ENCODE peak calls at places on chromosome 17, in seven cellular contexts. I, J, M, Q, O, B and Y are unnamed samples.

GRCh38 chr17:44170499-44171201 is at the start of gene ASB16:
- DNase-seq in I (no peak), J (no peak), M (no peak), Q (peak), O (peak), B (no peak), Y (no peak)

GRCh38 chr17:46995841-46996571 is 17.0 kb upstream of the RPRML start:
- DNase-seq in I (no peak), J (no peak), M (no peak), Q (no peak), O (no peak), B (no peak), Y (peak)

GRCh38 chr17:18187816-18188761 is 4.5 kb downstream of the ALKBH5 start:
- DNase-seq in I (no peak), J (no peak), M (no peak), Q (no peak), O (no peak), B (no peak), Y (peak)

GRCh38 chr17:70050931-70051330 is 24.1 kb upstream of the KCNJ16 start:
- DNase-seq in I (no peak), J (no peak), M (no peak), Q (no peak), O (no peak), B (no peak), Y (no peak)

GRCh38 chr17:63780507-63780906 is 6.5 kb downstream of the DDX42 start:
- DNase-seq in I (no peak), J (no peak), M (no peak), Q (no peak), O (peak), B (peak), Y (peak)

GRCh38 chr17:10628756-10629155 is 28.4 kb downstream of the MYH3 start:
- DNase-seq in I (peak), J (no peak), M (no peak), Q (no peak), O (no peak), B (no peak), Y (no peak)

GRCh38 chr17:69342896-69343644 is 16.1 kb upstream of the ABCA5 start:
- DNase-seq in I (no peak), J (no peak), M (no peak), Q (no peak), O (no peak), B (no peak), Y (no peak)

GRCh38 chr17:79154951-79155557 is 80.4 kb downstream of the ENGASE start:
- DNase-seq in I (no peak), J (no peak), M (no peak), Q (no peak), O (no peak), B (no peak), Y (no peak)

GRCh38 chr17:52287611-52288010 is 129.1 kb upstream of the CA10 start:
- DNase-seq in I (no peak), J (no peak), M (no peak), Q (no peak), O (no peak), B (no peak), Y (no peak)

GRCh38 chr17:31550389-31551056 is 159.0 kb downstream of the RAB11FIP4 start:
- DNase-seq in I (peak), J (no peak), M (no peak), Q (peak), O (no peak), B (no peak), Y (no peak)

GRCh38 chr17:74798239-74798707 is 22.1 kb upstream of the NAT9 start:
- DNase-seq in I (no peak), J (no peak), M (no peak), Q (no peak), O (no peak), B (no peak), Y (no peak)

GRCh38 chr17:77935121-77935571 is 23.4 kb upstream of the TNRC6C start:
- DNase-seq in I (no peak), J (no peak), M (no peak), Q (peak), O (no peak), B (peak), Y (no peak)

GRCh38 chr17:78498848-78499247 is 78.3 kb downstream of the DNAH17 start:
- DNase-seq in I (no peak), J (no peak), M (no peak), Q (no peak), O (no peak), B (no peak), Y (no peak)

GRCh38 chr17:57552114-57552601 is 192.9 kb downstream of the CCDC182 start:
- DNase-seq in I (peak), J (no peak), M (no peak), Q (no peak), O (no peak), B (no peak), Y (no peak)

GRCh38 chr17:63838586-63839184 is 3.8 kb downstream of the SMARCD2 start:
- DNase-seq in I (no peak), J (no peak), M (no peak), Q (no peak), O (peak), B (peak), Y (peak)

GRCh38 chr17:57902800-57903759 is 52.1 kb downstream of the CUEDC1 start:
- DNase-seq in I (no peak), J (no peak), M (no peak), Q (peak), O (peak), B (peak), Y (peak)

GRCh38 chr17:42775534-42776098 is 2.4 kb downstream of the VPS25 start:
- DNase-seq in I (peak), J (no peak), M (no peak), Q (no peak), O (no peak), B (no peak), Y (no peak)

GRCh38 chr17:28398280-28398981 is 7.6 kb downstream of the SLC46A1 start:
- DNase-seq in I (no peak), J (no peak), M (no peak), Q (no peak), O (no peak), B (no peak), Y (no peak)

GRCh38 chr17:46841561-46842379 is 9.6 kb upstream of the WNT9B start:
- DNase-seq in I (no peak), J (peak), M (no peak), Q (no peak), O (no peak), B (no peak), Y (no peak)

GRCh38 chr17:19876524-19877161 is 8.9 kb upstream of the ULK2 start:
- DNase-seq in I (no peak), J (no peak), M (no peak), Q (no peak), O (no peak), B (no peak), Y (no peak)

GRCh38 chr17:39981207-39982068 is 831 bp downstream of the PSMD3 start:
- DNase-seq in I (peak), J (no peak), M (no peak), Q (no peak), O (no peak), B (no peak), Y (no peak)

GRCh38 chr17:69423450-69423849 is 9.0 kb downstream of the MAP2K6 start:
- DNase-seq in I (no peak), J (no peak), M (no peak), Q (no peak), O (no peak), B (no peak), Y (no peak)